ENCODE peak calls at places on chromosomes 16 and 17, in ten cellular contexts. S is fibroblast of villous mesenchyme; G is activated gamma-delta T cell treated with anti-CD3 and anti-CD28 coated beads, Interleukin-2, amount 50 U/mL, for 16 hours; X is upper lobe of right lung; J is neural progenitor cell; A is foreskin keratinocyte; P is HS-5; F is GM12865; Q is transverse colon; L is iris pigment epithelial cell. N is an unnamed sample.

GRCh38 chr17:57679356-57679755 is 65.7 kb downstream of the CCDC182 start:
- DNase-seq in S (no peak), G (no peak), X (no peak), J (no peak), A (no peak), P (no peak), F (no peak), Q (no peak), L (no peak), N (no peak)

GRCh38 chr16:83530293-83530692 is 277.5 kb upstream of the HSBP1 start:
- DNase-seq in S (no peak), G (no peak), X (no peak), J (no peak), A (no peak), P (peak; percentile 43), F (no peak), Q (no peak), L (peak; percentile 13), N (no peak)

GRCh38 chr16:88002749-88003148 is 51.5 kb downstream of the BANP start:
- DNase-seq in S (no peak), G (no peak), X (no peak), J (no peak), A (no peak), P (no peak), F (no peak), Q (no peak), L (no peak), N (no peak)

GRCh38 chr17:28760987-28761562 is 17.3 kb downstream of the TRAF4 start:
- DNase-seq in S (peak; percentile 58), G (no peak), X (peak; percentile 89), J (peak; percentile 64), A (no peak), P (no peak), F (peak; percentile 25), Q (peak; percentile 59), L (peak; percentile 81), N (no peak)

GRCh38 chr16:57622361-57623250 is 5.8 kb upstream of the ADGRG1 start:
- DNase-seq in S (no peak), G (no peak), X (peak; percentile 61), J (no peak), A (no peak), P (no peak), F (no peak), Q (no peak), L (no peak), N (no peak)

GRCh38 chr16:64872101-64872500 is 249.8 kb downstream of the CDH11 start:
- DNase-seq in S (no peak), G (no peak), X (no peak), J (no peak), A (no peak), P (no peak), F (no peak), Q (no peak), L (peak; percentile 11), N (no peak)

GRCh38 chr17:76384222-76384986 is at the start of gene SPHK1:
- DNase-seq in S (peak; percentile 81), G (peak; percentile 44), X (peak; percentile 88), J (peak; percentile 90), A (no peak), P (peak; percentile 32), F (peak; percentile 89), Q (peak; percentile 76), L (peak; percentile 86), N (no peak)

GRCh38 chr16:67881557-67882220 is 3.0 kb upstream of the NRN1L start:
- DNase-seq in S (no peak), G (no peak), X (no peak), J (no peak), A (no peak), P (no peak), F (no peak), Q (no peak), L (no peak), N (no peak)

GRCh38 chr17:181213-182163 is at the start of gene DOC2B:
- DNase-seq in S (peak; percentile 20), G (no peak), X (peak; percentile 77), J (peak; percentile 83), A (no peak), P (no peak), F (no peak), Q (peak; percentile 39), L (peak; percentile 54), N (no peak)

GRCh38 chr17:63945851-63946439 is 13.8 kb upstream of the CD79B start:
- DNase-seq in S (no peak), G (no peak), X (no peak), J (no peak), A (no peak), P (no peak), F (peak; percentile 63), Q (no peak), L (no peak), N (no peak)

GRCh38 chr16:56354016-56354415 is 71.3 kb downstream of the AMFR start:
- DNase-seq in S (no peak), G (no peak), X (peak; percentile 22), J (no peak), A (no peak), P (no peak), F (no peak), Q (peak; percentile 4), L (no peak), N (no peak)

GRCh38 chr16:78570409-78571141 is 471.1 kb downstream of the WWOX start:
- DNase-seq in S (peak; percentile 62), G (no peak), X (no peak), J (no peak), A (no peak), P (no peak), F (no peak), Q (no peak), L (no peak), N (no peak)